ENCODE peak calls at places on chromosomes 13 and 19, in eight cellular contexts. C, K, X, M, L, N, Q and Z are unnamed samples.

GRCh38 chr19:55620410-55620809 is 4.0 kb downstream of the ZNF784 start:
- DNase-seq in C (no peak), K (no peak), X (no peak), M (no peak), L (no peak), N (no peak), Q (no peak), Z (no peak)

GRCh38 chr19:38093587-38093986 is 130.4 kb downstream of the DPF1 start:
- DNase-seq in C (no peak), K (no peak), X (no peak), M (no peak), L (no peak), N (no peak), Q (no peak), Z (no peak)

GRCh38 chr13:83150616-83151307 is 731.5 kb downstream of the SLITRK1 start:
- DNase-seq in C (no peak), K (no peak), X (no peak), M (no peak), L (no peak), N (no peak), Q (no peak), Z (no peak)

GRCh38 chr13:23579072-23579885 is 9.1 kb downstream of the TNFRSF19 start:
- DNase-seq in C (peak), K (peak), X (peak), M (peak), L (peak), N (peak), Q (peak), Z (peak)

GRCh38 chr13:95168191-95168590 is 133.1 kb downstream of the ABCC4 start:
- DNase-seq in C (no peak), K (no peak), X (no peak), M (no peak), L (no peak), N (no peak), Q (no peak), Z (no peak)

GRCh38 chr13:27168870-27169525 is 2.6 kb downstream of the USP12 start:
- DNase-seq in C (no peak), K (no peak), X (no peak), M (no peak), L (no peak), N (no peak), Q (no peak), Z (no peak)

GRCh38 chr13:74136089-74136658 is 2.0 kb upstream of the KLF12 start:
- DNase-seq in C (no peak), K (no peak), X (peak), M (no peak), L (peak), N (peak), Q (peak), Z (peak)

GRCh38 chr19:7467009-7467989 is 21.5 kb downstream of the PEX11G start:
- DNase-seq in C (no peak), K (no peak), X (no peak), M (no peak), L (no peak), N (no peak), Q (no peak), Z (no peak)